ENCODE peak calls at places on chromosomes 12 and 14, in six cellular contexts. J is HEK293T, Q is HepG2, Y is WTC11, X is GM12878, D is K562. G is an unnamed sample.
A peak's percentile ranks its signal among the peaks of the same experiment; 100 is the strongest.

GRCh38 chr12:12790956-12791355 is 5.5 kb downstream of the APOLD1 start:
- DNase-seq in J (no peak), Q (no peak), Y (no peak), X (no peak), D (no peak), G (no peak)

GRCh38 chr14:23070262-23071129 is 13.2 kb upstream of the CDH24 start:
- DNase-seq in J (no peak), Q (no peak), Y (no peak), X (no peak), D (peak; percentile 51), G (no peak)

GRCh38 chr14:36057452-36058142 is 118.9 kb downstream of the PTCSC3 start:
- DNase-seq in J (peak; percentile 17), Q (no peak), Y (no peak), X (no peak), D (no peak), G (peak; percentile 16)

GRCh38 chr12:56158926-56159461 is 835 bp downstream of the MYL6 start:
- DNase-seq in J (peak; percentile 53), Q (peak; percentile 70), Y (peak; percentile 72), X (no peak), D (peak; percentile 73), G (no peak)

GRCh38 chr14:51527073-51527472 is 124.6 kb upstream of the FRMD6 start:
- DNase-seq in J (no peak), Q (no peak), Y (no peak), X (no peak), D (no peak), G (no peak)

GRCh38 chr12:108559748-108560147 is 1.2 kb downstream of the SART3 start:
- DNase-seq in J (no peak), Q (no peak), Y (no peak), X (no peak), D (peak; percentile 65), G (no peak)

GRCh38 chr12:57118711-57119271 is 7.6 kb upstream of the STAT6 start:
- DNase-seq in J (no peak), Q (no peak), Y (no peak), X (no peak), D (no peak), G (no peak)

GRCh38 chr12:74719447-74719846 is 181.8 kb downstream of the ATXN7L3B start:
- DNase-seq in J (no peak), Q (no peak), Y (no peak), X (no peak), D (no peak), G (no peak)

GRCh38 chr12:124433147-124433874 is 134.1 kb downstream of the NCOR2 start:
- DNase-seq in J (no peak), Q (no peak), Y (no peak), X (no peak), D (no peak), G (no peak)

GRCh38 chr12:89880695-89881350 is 172.2 kb upstream of the ATP2B1 start:
- DNase-seq in J (no peak), Q (no peak), Y (no peak), X (peak; percentile 91), D (no peak), G (no peak)

DNA sequence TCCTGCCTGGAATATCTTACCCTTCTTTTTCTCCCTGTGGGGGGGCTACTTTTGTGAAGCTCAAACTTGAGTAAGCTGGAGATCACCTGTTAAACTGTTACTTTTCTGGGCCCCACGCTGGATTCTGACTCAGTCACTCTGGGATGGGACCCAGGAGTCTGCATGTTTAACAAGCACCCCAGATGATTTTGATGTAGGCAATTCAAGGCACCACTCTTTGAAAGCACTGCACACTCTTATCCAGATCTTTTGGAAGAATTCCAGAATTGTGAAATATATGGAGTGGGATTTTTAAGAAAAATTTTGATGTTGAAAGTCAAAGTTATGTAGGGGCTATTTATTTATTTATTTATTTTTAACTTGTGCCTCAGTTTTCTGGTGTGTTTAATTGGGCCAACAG is 46.3 kb upstream of the IGF1 start:
- DNase-seq in J (no peak), Q (no peak), Y (no peak), X (no peak), D (no peak), G (no peak)
- TF ChIP-seq SP1 in J (no peak), Q (no peak), Y (no peak), X (no peak), D (no peak), G (no peak)

DNA sequence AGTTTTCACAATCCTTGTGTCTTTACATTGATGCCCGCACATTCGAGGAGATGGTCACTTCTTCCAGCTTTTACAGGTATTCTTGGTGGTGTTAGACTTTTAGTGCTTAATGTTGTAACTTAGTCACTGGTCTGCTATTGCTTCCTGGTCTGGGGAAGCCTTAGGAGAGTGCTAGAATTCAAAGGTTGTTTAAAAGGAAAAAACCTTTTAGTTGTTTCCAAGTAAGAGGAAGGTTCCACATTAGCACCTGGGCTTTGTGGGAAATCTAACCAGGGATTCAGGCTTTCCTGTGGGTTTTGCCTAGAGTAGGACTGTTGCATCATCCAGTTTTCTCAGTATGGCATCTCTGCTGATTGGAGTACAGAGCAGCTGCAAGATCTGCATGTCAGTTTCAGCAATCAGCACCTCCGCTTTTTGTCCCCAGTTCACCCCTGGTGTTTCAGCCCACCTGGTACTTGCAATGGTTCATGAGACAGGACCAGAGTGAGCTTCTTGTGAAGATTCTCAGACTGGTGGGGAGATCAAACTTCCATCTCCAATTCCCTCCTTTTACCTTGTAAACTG is 44.0 kb upstream of the PLBD1 start:
- DNase-seq in J (no peak), Q (no peak), Y (no peak), X (no peak), D (no peak), G (no peak)
- TF ChIP-seq SP1 in J (no peak), Q (no peak), Y (no peak), X (no peak), D (no peak), G (no peak)

GRCh38 chr12:20624718-20625117 is 70.4 kb upstream of the SLCO1C1 start:
- DNase-seq in J (peak; percentile 35), Q (peak; percentile 56), Y (peak; percentile 31), X (no peak), D (no peak), G (peak; percentile 40)
- TF ChIP-seq SP1 in J (no peak), Q (no peak), Y (no peak), X (no peak), D (no peak), G (no peak)

DNA sequence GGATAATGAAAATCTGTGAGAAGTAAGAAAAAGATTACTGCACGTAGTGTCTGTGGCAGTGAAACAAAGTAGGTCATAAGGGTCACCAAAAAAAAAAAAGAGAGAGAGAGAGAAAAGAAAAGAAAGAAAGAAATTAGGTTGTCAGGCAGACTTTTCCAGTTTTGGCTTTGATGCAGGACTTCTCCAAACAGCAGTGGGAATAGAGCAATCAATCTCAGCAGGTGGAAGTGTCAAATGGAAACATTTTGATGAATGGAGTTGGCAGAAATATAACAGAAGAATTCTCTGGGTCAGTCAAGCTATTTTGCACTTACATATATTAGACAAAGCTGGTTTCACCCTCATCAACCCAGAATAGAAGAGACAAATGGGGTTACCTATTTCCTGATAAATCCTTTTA is 745.8 kb downstream of the SLC6A15 start:
- DNase-seq in J (no peak), Q (no peak), Y (no peak), X (no peak), D (no peak), G (no peak)
- TF ChIP-seq SP1 in J (no peak), Q (no peak), Y (no peak), X (no peak), D (no peak), G (no peak)

G was measured in HCT116.